ENCODE peak calls at places on chromosomes 16 and 17, in four cellular contexts. One of them, this sample, is unnamed.

GRCh38 chr16:69193860-69194259 is 6.9 kb downstream of the SNTB2 start:
- DNase-seq in fibroblast of lung: peak
- DNase-seq in left ventricle myocardium inferior: no peak
- DNase-seq in GM10248: no peak
- DNase-seq in this sample: no peak

GRCh38 chr16:10883004-10883403 is 6.0 kb downstream of the CIITA start:
- DNase-seq in fibroblast of lung: no peak
- DNase-seq in GM10248: no peak
- DNase-seq in left ventricle myocardium inferior: no peak
- DNase-seq in this sample: no peak

GRCh38 chr17:1810450-1811103 is 19.1 kb downstream of the SMYD4 start:
- DNase-seq in GM10248: no peak
- DNase-seq in left ventricle myocardium inferior: no peak
- DNase-seq in fibroblast of lung: no peak
- DNase-seq in this sample: no peak

GRCh38 chr17:19309701-19310100 is 52.8 kb downstream of the B9D1 start:
- DNase-seq in GM10248: no peak
- DNase-seq in left ventricle myocardium inferior: no peak
- DNase-seq in fibroblast of lung: no peak
- DNase-seq in this sample: no peak

GRCh38 chr16:11494029-11494428 is 92.7 kb downstream of the LITAF start:
- DNase-seq in GM10248: no peak
- DNase-seq in left ventricle myocardium inferior: no peak
- DNase-seq in fibroblast of lung: no peak
- DNase-seq in this sample: no peak

GRCh38 chr17:79294459-79295071 is 219.9 kb downstream of the ENGASE start:
- DNase-seq in fibroblast of lung: peak
- DNase-seq in GM10248: peak
- DNase-seq in left ventricle myocardium inferior: peak
- DNase-seq in this sample: peak

GRCh38 chr16:72848045-72848410 is 199.9 kb downstream of the ZFHX3 start:
- DNase-seq in left ventricle myocardium inferior: no peak
- DNase-seq in GM10248: no peak
- DNase-seq in fibroblast of lung: no peak
- DNase-seq in this sample: no peak

GRCh38 chr17:69473801-69474170 is 59.3 kb downstream of the MAP2K6 start:
- DNase-seq in GM10248: no peak
- DNase-seq in left ventricle myocardium inferior: no peak
- DNase-seq in fibroblast of lung: peak
- DNase-seq in this sample: no peak

GRCh38 chr17:43871947-43872690 is 25.1 kb downstream of the CD300LG start:
- DNase-seq in GM10248: no peak
- DNase-seq in left ventricle myocardium inferior: no peak
- DNase-seq in fibroblast of lung: no peak
- DNase-seq in this sample: no peak

GRCh38 chr17:1180958-1181768 is 1.4 kb upstream of the ABR start:
- DNase-seq in fibroblast of lung: no peak
- DNase-seq in left ventricle myocardium inferior: no peak
- DNase-seq in GM10248: peak
- DNase-seq in this sample: peak

GRCh38 chr17:62109924-62110323 is 44.8 kb upstream of the MED13 start:
- DNase-seq in GM10248: no peak
- DNase-seq in fibroblast of lung: no peak
- DNase-seq in left ventricle myocardium inferior: no peak
- DNase-seq in this sample: no peak

DNA sequence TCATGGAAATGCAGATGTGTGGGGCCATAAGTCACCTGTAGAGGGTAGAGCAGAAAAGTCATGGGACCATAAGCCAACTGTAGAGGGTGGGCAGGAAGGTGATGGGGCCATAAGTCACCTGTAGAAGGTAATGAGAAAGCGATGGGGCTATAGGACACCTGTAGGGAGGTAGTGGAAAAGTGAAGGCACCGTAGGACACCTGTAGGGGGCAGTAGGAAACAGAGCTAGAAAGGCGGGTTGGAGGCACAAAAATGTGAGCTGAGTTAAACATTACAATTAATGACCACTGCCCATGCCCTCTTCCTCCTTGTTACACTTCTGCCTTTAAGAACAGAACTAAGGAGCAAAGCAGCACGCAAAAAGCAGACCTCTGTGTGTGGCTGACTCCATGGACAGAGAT is 150.1 kb downstream of the SHISA6 start:
- DNase-seq in GM10248: no peak
- DNase-seq in left ventricle myocardium inferior: no peak
- DNase-seq in fibroblast of lung: no peak
- DNase-seq in this sample: no peak
- TF ChIP-seq CTCF in GM10248: no peak
- TF ChIP-seq CTCF in left ventricle myocardium inferior: no peak
- TF ChIP-seq CTCF in fibroblast of lung: no peak
- TF ChIP-seq CTCF in this sample: no peak

GRCh38 chr16:88856122-88856827 is 472 bp downstream of the GALNS start:
- DNase-seq in fibroblast of lung: no peak
- DNase-seq in left ventricle myocardium inferior: no peak
- DNase-seq in GM10248: no peak
- DNase-seq in this sample: peak
- TF ChIP-seq CTCF in fibroblast of lung: no peak
- TF ChIP-seq CTCF in left ventricle myocardium inferior: no peak
- TF ChIP-seq CTCF in GM10248: no peak
- TF ChIP-seq CTCF in this sample: no peak

DNA sequence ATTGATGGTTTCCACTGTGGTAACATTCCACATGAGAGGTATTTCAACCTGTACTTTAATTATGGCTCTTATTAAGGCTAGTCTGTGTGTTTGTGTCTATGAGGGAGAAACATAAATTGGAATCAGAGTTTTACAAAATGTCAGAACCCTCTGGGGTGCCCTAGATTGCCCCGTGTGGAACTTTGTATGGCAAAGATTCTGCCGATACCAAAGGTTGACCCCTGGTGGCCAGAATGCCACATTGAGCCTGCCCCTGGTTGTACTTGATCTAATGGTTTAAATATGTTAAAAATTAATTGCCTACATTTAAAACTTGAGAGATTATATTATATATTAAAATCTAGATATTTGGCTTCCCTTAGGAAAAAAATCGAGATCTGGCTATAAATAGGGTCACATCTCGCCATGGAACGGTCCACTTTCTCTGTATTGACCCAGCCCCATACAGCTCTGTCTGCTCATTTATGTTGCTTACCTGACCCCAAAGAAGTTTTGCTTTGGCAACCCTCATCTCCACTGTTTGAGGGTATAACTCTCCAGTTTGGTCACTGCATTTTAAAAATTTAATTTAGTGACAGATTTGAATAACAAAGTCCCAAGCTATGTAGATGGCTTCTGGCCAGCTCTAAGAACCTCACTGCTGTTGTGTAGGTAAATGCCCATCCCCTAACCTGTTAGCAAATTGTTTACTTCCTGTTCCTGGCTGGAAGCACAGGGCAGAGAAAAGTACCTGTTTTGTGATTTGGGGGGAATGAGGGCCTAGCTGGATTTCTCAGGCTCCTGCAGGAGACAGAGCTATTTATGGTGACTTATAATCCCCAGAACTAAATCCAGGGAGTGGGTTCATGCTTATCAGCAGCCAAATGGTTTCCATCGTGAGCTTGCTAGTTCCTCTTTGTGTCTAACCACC is 95.0 kb downstream of the PLCG2 start:
- DNase-seq in GM10248: peak
- DNase-seq in fibroblast of lung: peak
- DNase-seq in left ventricle myocardium inferior: peak
- DNase-seq in this sample: peak
- TF ChIP-seq CTCF in GM10248: peak
- TF ChIP-seq CTCF in fibroblast of lung: peak
- TF ChIP-seq CTCF in left ventricle myocardium inferior: peak
- TF ChIP-seq CTCF in this sample: peak

GRCh38 chr17:76353599-76354316 is at the start of gene PRPSAP1:
- DNase-seq in left ventricle myocardium inferior: peak
- DNase-seq in fibroblast of lung: peak
- DNase-seq in GM10248: peak
- DNase-seq in this sample: peak
- TF ChIP-seq CTCF in left ventricle myocardium inferior: peak
- TF ChIP-seq CTCF in fibroblast of lung: peak
- TF ChIP-seq CTCF in GM10248: no peak
- TF ChIP-seq CTCF in this sample: peak

DNA sequence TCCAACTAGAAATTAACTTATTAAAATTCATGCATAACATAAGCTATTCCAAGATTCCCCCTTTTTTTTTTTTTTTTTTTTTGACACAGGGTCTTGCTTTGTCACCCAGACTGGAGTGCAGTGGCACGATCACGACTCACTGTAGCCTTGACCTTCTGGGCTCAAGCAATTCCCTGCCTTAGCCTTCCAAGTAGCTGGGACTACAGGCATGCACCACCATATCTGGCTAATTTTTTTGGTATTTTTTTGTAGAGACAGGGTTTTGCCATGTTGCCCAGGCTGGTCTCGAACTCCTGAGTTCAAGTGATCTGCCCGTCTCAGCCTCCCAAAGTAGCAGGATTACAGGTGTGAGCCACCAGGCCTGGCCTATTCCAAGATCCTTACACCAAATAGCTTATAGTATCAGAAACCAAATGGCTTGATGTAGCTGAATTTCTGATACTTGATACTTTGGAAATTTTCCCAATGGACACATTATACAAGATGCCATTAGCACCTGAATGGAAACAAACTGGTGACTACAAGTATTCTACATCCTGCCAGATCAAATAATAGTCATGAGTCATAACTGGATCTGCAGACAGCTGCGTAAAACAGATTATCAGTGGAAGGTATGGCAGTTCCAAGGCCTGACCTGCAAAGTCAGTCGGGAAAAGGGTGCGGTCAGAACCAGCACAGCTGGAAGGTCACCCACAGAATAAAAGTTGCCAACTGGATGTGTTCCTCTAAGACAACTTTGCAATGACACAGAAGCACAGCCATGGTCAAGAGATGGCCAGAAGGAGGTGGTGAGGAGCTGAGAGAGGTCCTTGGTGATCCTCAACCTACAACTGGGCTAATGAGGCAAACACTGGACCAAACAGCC is 14.5 kb downstream of the TUBG1 start:
- DNase-seq in GM10248: no peak
- DNase-seq in fibroblast of lung: no peak
- DNase-seq in left ventricle myocardium inferior: no peak
- DNase-seq in this sample: no peak
- TF ChIP-seq CTCF in GM10248: no peak
- TF ChIP-seq CTCF in fibroblast of lung: no peak
- TF ChIP-seq CTCF in left ventricle myocardium inferior: no peak
- TF ChIP-seq CTCF in this sample: no peak

DNA sequence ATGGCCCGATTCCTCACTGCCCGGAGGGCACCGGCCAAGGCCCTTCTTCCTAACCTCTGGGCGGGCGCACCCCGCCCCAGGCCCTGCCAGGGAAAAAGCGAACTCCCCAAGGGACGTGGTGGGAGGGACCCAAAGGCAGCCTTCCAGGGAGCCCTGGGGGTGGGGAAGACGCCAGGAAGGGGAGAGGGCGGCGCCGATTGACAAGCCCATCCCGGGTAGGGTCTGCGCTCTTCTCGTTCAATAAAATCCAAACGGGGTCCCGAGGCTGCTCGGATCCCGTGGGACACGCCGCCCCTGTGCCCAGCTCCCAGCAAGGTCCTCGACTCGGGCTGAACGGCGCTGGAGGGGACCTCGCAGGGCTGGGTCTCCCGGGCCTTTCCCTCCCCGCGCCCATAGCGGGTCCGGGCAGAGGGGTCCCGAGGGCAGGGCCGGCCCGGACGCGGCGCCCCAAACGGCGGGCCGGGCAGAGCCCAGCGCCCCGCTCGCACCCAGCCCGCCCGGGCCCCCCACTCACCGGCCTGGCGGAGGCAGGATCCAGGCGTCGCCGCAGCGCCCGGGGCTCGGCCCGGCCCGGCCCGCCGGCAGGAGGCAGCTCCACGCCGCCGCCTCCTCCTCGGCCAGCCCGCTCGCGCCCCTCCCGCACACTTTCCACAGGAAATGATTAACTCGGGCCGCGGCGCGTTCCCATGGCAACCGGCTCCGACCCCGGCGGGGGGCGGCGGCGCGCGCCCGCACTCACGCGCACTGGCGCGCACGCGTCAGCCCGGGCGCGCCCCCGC is at the start of gene KIFC3:
- DNase-seq in fibroblast of lung: peak
- DNase-seq in left ventricle myocardium inferior: peak
- DNase-seq in GM10248: peak
- DNase-seq in this sample: peak
- TF ChIP-seq CTCF in fibroblast of lung: no peak
- TF ChIP-seq CTCF in left ventricle myocardium inferior: peak
- TF ChIP-seq CTCF in GM10248: peak
- TF ChIP-seq CTCF in this sample: no peak

GRCh38 chr17:57432507-57433277 is 176.4 kb downstream of the MSI2 start:
- DNase-seq in GM10248: no peak
- DNase-seq in fibroblast of lung: no peak
- DNase-seq in left ventricle myocardium inferior: no peak
- DNase-seq in this sample: no peak

GRCh38 chr17:57436565-57436964 is 180.2 kb downstream of the MSI2 start:
- DNase-seq in fibroblast of lung: no peak
- DNase-seq in GM10248: no peak
- DNase-seq in left ventricle myocardium inferior: no peak
- DNase-seq in this sample: no peak

GRCh38 chr17:57431415-57431814 is 175.1 kb downstream of the MSI2 start:
- DNase-seq in fibroblast of lung: no peak
- DNase-seq in left ventricle myocardium inferior: no peak
- DNase-seq in GM10248: no peak
- DNase-seq in this sample: no peak

GRCh38 chr17:57434361-57434760 is 178.0 kb downstream of the MSI2 start:
- DNase-seq in GM10248: no peak
- DNase-seq in left ventricle myocardium inferior: no peak
- DNase-seq in fibroblast of lung: no peak
- DNase-seq in this sample: no peak

DNA sequence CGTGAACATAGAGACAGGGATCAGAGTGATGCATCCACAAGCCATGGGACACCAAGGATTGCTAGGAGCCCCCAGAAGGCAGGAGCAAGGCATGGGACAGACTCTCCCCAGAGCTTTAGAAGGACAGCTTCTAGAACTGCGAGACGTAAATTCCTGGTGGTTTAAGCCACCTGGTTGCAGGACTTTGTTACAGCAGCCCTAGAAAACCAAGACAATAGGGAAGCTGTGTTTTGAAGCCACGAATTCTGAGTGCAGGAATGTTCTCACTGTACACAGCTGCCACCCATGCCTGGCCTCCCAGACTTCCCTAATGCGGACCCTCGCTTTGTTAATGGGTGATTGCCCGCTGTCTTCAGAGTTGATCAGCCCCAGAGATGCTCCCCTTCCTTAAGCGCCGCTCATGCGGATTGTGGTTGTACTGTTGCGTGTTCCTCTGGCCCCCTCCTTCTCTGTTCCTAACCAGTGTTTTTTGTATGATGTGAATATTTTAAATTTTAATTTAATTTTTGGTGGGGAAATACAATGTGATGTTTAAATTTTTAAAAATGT is 177.1 kb downstream of the MSI2 start:
- DNase-seq in GM10248: no peak
- DNase-seq in fibroblast of lung: no peak
- DNase-seq in left ventricle myocardium inferior: no peak
- DNase-seq in this sample: no peak
- TF ChIP-seq CTCF in GM10248: no peak
- TF ChIP-seq CTCF in fibroblast of lung: no peak
- TF ChIP-seq CTCF in left ventricle myocardium inferior: no peak
- TF ChIP-seq CTCF in this sample: no peak